ENCODE peak calls at places on chromosomes 1 and 21, in five cellular contexts. One of them, this sample, is unnamed.

GRCh38 chr21:45322960-45323461 is 35.3 kb upstream of the POFUT2 start:
- DNase-seq in kidney tubule cell: peak
- DNase-seq in lower lobe of right lung: peak
- DNase-seq in nucleus accumbens: no peak
- DNase-seq in fibroblast of the aortic adventitia: no peak
- DNase-seq in this sample: no peak

GRCh38 chr1:55063562-55063942 is 24.2 kb downstream of the PCSK9 start:
- DNase-seq in kidney tubule cell: no peak
- DNase-seq in lower lobe of right lung: no peak
- DNase-seq in nucleus accumbens: no peak
- DNase-seq in fibroblast of the aortic adventitia: no peak
- DNase-seq in this sample: no peak

GRCh38 chr1:233487415-233487814 is 126.5 kb upstream of the KCNK1 start:
- DNase-seq in kidney tubule cell: peak
- DNase-seq in lower lobe of right lung: no peak
- DNase-seq in nucleus accumbens: no peak
- DNase-seq in fibroblast of the aortic adventitia: no peak
- DNase-seq in this sample: no peak

GRCh38 chr21:42569732-42570301 is 56.2 kb downstream of the SLC37A1 start:
- DNase-seq in kidney tubule cell: no peak
- DNase-seq in lower lobe of right lung: peak
- DNase-seq in nucleus accumbens: no peak
- DNase-seq in fibroblast of the aortic adventitia: no peak
- DNase-seq in this sample: no peak

GRCh38 chr1:237875291-237875690 is 15.4 kb downstream of the ZP4 start:
- DNase-seq in kidney tubule cell: peak
- DNase-seq in lower lobe of right lung: no peak
- DNase-seq in nucleus accumbens: no peak
- DNase-seq in fibroblast of the aortic adventitia: no peak
- DNase-seq in this sample: peak

GRCh38 chr1:197200468-197200899 is 54.0 kb upstream of the ASPM start:
- DNase-seq in kidney tubule cell: no peak
- DNase-seq in lower lobe of right lung: no peak
- DNase-seq in nucleus accumbens: no peak
- DNase-seq in fibroblast of the aortic adventitia: peak
- DNase-seq in this sample: peak

GRCh38 chr1:43441894-43442632 is 11.7 kb downstream of the HYI start:
- DNase-seq in kidney tubule cell: no peak
- DNase-seq in lower lobe of right lung: no peak
- DNase-seq in nucleus accumbens: no peak
- DNase-seq in fibroblast of the aortic adventitia: no peak
- DNase-seq in this sample: no peak

GRCh38 chr1:99018313-99018712 is 13.7 kb upstream of the PLPPR5 start:
- DNase-seq in kidney tubule cell: no peak
- DNase-seq in lower lobe of right lung: no peak
- DNase-seq in nucleus accumbens: no peak
- DNase-seq in fibroblast of the aortic adventitia: no peak
- DNase-seq in this sample: no peak

GRCh38 chr1:21020151-21020550 is 156.5 kb downstream of the EIF4G3 start:
- DNase-seq in kidney tubule cell: peak
- DNase-seq in lower lobe of right lung: no peak
- DNase-seq in nucleus accumbens: no peak
- DNase-seq in fibroblast of the aortic adventitia: no peak
- DNase-seq in this sample: peak

GRCh38 chr1:169550294-169550693 is 36.0 kb downstream of the F5 start:
- DNase-seq in kidney tubule cell: peak
- DNase-seq in lower lobe of right lung: no peak
- DNase-seq in nucleus accumbens: no peak
- DNase-seq in fibroblast of the aortic adventitia: peak
- DNase-seq in this sample: peak

GRCh38 chr1:9366943-9367780 is 74.5 kb downstream of the SPSB1 start:
- DNase-seq in kidney tubule cell: no peak
- DNase-seq in lower lobe of right lung: no peak
- DNase-seq in nucleus accumbens: no peak
- DNase-seq in fibroblast of the aortic adventitia: no peak
- DNase-seq in this sample: no peak

GRCh38 chr1:30450818-30451233 is 272.6 kb downstream of the MATN1 start:
- DNase-seq in kidney tubule cell: no peak
- DNase-seq in lower lobe of right lung: no peak
- DNase-seq in nucleus accumbens: no peak
- DNase-seq in fibroblast of the aortic adventitia: no peak
- DNase-seq in this sample: no peak

GRCh38 chr1:188065917-188066316 is 1237.2 kb downstream of the PLA2G4A start:
- DNase-seq in kidney tubule cell: no peak
- DNase-seq in lower lobe of right lung: no peak
- DNase-seq in nucleus accumbens: no peak
- DNase-seq in fibroblast of the aortic adventitia: no peak
- DNase-seq in this sample: no peak

GRCh38 chr21:32392880-32393676 is at the start of gene URB1:
- DNase-seq in kidney tubule cell: peak
- DNase-seq in lower lobe of right lung: peak
- DNase-seq in nucleus accumbens: peak
- DNase-seq in fibroblast of the aortic adventitia: peak
- DNase-seq in this sample: peak